ENCODE peak calls at places on chromosomes 4 and X, in ten cellular contexts. I is sigmoid colon; R is stimulated activated CD8-positive, alpha-beta memory T cell treated with anti-CD3 and anti-CD28 coated beads, Interleukin-7, amount 100 ng/mL, for 1 hour; M is brain microvascular endothelial cell; U is activated naive CD8-positive, alpha-beta T cell treated with anti-CD3 and anti-CD28 coated beads, Interleukin-2, amount 50 U/mL, for 16 hours; H is T-helper 9 cell; P is HFF-Myc; E is CD8-positive, alpha-beta memory T cell; W is NCI-H2107; D is HS-5. X is an unnamed sample.

GRCh38 chrX:135707880-135708279 is 5.6 kb upstream of the CT45A1 start:
- DNase-seq in I (no peak), R (no peak), M (no peak), U (no peak), H (peak), P (no peak), E (no peak), W (no peak), D (no peak), X (no peak)

GRCh38 chrX:22652596-22652995 is 347.2 kb upstream of the DDX53 start:
- DNase-seq in I (no peak), R (no peak), M (peak), U (no peak), H (no peak), P (peak), E (no peak), W (no peak), D (no peak), X (no peak)

GRCh38 chrX:69231903-69232302 is 66.7 kb upstream of the PJA1 start:
- DNase-seq in I (no peak), R (no peak), M (peak), U (no peak), H (no peak), P (no peak), E (no peak), W (no peak), D (no peak), X (no peak)

GRCh38 chr4:56908206-56909082 is 744 bp downstream of the REST start:
- DNase-seq in I (peak), R (peak), M (peak), U (peak), H (peak), P (no peak), E (peak), W (no peak), D (peak), X (peak)

GRCh38 chr4:101208171-101208570 is 139.2 kb downstream of the PPP3CA start:
- DNase-seq in I (no peak), R (no peak), M (no peak), U (no peak), H (no peak), P (no peak), E (no peak), W (no peak), D (no peak), X (no peak)

GRCh38 chr4:177964061-177964460 is 521.8 kb upstream of the AGA start:
- DNase-seq in I (no peak), R (no peak), M (no peak), U (no peak), H (no peak), P (no peak), E (no peak), W (no peak), D (peak), X (no peak)

GRCh38 chr4:82792912-82793649 is 5.5 kb downstream of the SCD5 start:
- DNase-seq in I (no peak), R (no peak), M (no peak), U (no peak), H (no peak), P (no peak), E (no peak), W (no peak), D (no peak), X (no peak)

GRCh38 chr4:69970071-69970470 is 4.5 kb upstream of the CSN2 start:
- DNase-seq in I (no peak), R (no peak), M (no peak), U (no peak), H (no peak), P (no peak), E (no peak), W (no peak), D (no peak), X (no peak)

GRCh38 chrX:101419489-101419888 is 11.5 kb downstream of the HNRNPH2 start:
- DNase-seq in I (no peak), R (no peak), M (no peak), U (no peak), H (no peak), P (no peak), E (no peak), W (no peak), D (no peak), X (no peak)

GRCh38 chr4:78441786-78442185 is 109.8 kb upstream of the ANXA3 start:
- DNase-seq in I (no peak), R (no peak), M (no peak), U (no peak), H (no peak), P (no peak), E (no peak), W (no peak), D (no peak), X (no peak)

GRCh38 chr4:140069068-140069467 is 84.9 kb downstream of the MAML3 start:
- DNase-seq in I (no peak), R (no peak), M (no peak), U (no peak), H (no peak), P (no peak), E (no peak), W (no peak), D (no peak), X (no peak)

GRCh38 chrX:133120406-133120805 is 23.5 kb upstream of the USP26 start:
- DNase-seq in I (no peak), R (no peak), M (no peak), U (no peak), H (no peak), P (no peak), E (no peak), W (no peak), D (no peak), X (no peak)

GRCh38 chr4:152479428-152480026 is 56.4 kb downstream of the FBXW7 start:
- DNase-seq in I (no peak), R (no peak), M (peak), U (no peak), H (no peak), P (no peak), E (no peak), W (no peak), D (no peak), X (no peak)

GRCh38 chr4:37634180-37634579 is 52.0 kb downstream of the RELL1 start:
- DNase-seq in I (no peak), R (no peak), M (no peak), U (no peak), H (no peak), P (no peak), E (no peak), W (no peak), D (no peak), X (no peak)

GRCh38 chr4:164790249-164790648 is 36.3 kb downstream of the SMIM31 start:
- DNase-seq in I (no peak), R (no peak), M (no peak), U (no peak), H (no peak), P (no peak), E (no peak), W (no peak), D (no peak), X (no peak)

GRCh38 chr4:95835672-95836071 is 4.2 kb upstream of the PDHA2 start:
- DNase-seq in I (no peak), R (no peak), M (no peak), U (no peak), H (no peak), P (no peak), E (no peak), W (no peak), D (no peak), X (no peak)

GRCh38 chrX:133959972-133960371 is 25.4 kb downstream of the GPC3 start:
- DNase-seq in I (no peak), R (no peak), M (no peak), U (no peak), H (no peak), P (no peak), E (no peak), W (no peak), D (no peak), X (no peak)

GRCh38 chr4:39032218-39033085 is at the start of gene TMEM156:
- DNase-seq in I (no peak), R (no peak), M (peak), U (no peak), H (peak), P (no peak), E (no peak), W (no peak), D (no peak), X (no peak)

GRCh38 chr4:138184881-138185280 is 57.3 kb downstream of the SLC7A11 start:
- DNase-seq in I (no peak), R (no peak), M (no peak), U (no peak), H (no peak), P (no peak), E (no peak), W (no peak), D (no peak), X (no peak)

GRCh38 chr4:72295966-72296557 is 264.3 kb downstream of the NPFFR2 start:
- DNase-seq in I (no peak), R (no peak), M (peak), U (no peak), H (no peak), P (peak), E (no peak), W (no peak), D (no peak), X (no peak)

X was measured in progenitor cell of endocrine pancreas.